ENCODE peak calls at places on chromosomes 6 and 20, in ten cellular contexts. F is BE2C, V is right lobe of liver, L is breast epithelium, S is Calu3, K is ovary, Z is HFFc6, G is GM20000, J is mucosa of descending colon, D is retinal pigment epithelial cell. I is an unnamed sample.

GRCh38 chr20:37344506-37345338 is 1.2 kb upstream of the SRC start:
- DNase-seq in F (no peak), V (no peak), L (no peak), S (peak; percentile 97), K (no peak), Z (no peak), G (no peak), J (peak; percentile 90), D (no peak), I (no peak)

GRCh38 chr6:160115421-160115820 is 6.2 kb upstream of the SLC22A1 start:
- DNase-seq in F (no peak), V (no peak), L (no peak), S (no peak), K (no peak), Z (no peak), G (no peak), J (no peak), D (no peak), I (no peak)

GRCh38 chr6:34447915-34448314 is 18.0 kb upstream of the PACSIN1 start:
- DNase-seq in F (no peak), V (no peak), L (no peak), S (no peak), K (no peak), Z (no peak), G (no peak), J (peak; percentile 36), D (no peak), I (no peak)

GRCh38 chr6:41936073-41936837 is 5.4 kb downstream of the CCND3 start:
- DNase-seq in F (peak; percentile 75), V (peak; percentile 79), L (peak; percentile 65), S (peak; percentile 80), K (no peak), Z (peak; percentile 87), G (peak; percentile 74), J (peak; percentile 82), D (peak; percentile 42), I (peak; percentile 65)

GRCh38 chr6:99841297-99841696 is 152.7 kb downstream of the MCHR2 start:
- DNase-seq in F (no peak), V (no peak), L (no peak), S (no peak), K (no peak), Z (no peak), G (no peak), J (no peak), D (no peak), I (no peak)

GRCh38 chr6:3217286-3217685 is 10.2 kb downstream of the TUBB2B start:
- DNase-seq in F (no peak), V (no peak), L (no peak), S (no peak), K (no peak), Z (no peak), G (no peak), J (no peak), D (no peak), I (no peak)

GRCh38 chr6:54291146-54291545 is 17.1 kb upstream of the TINAG start:
- DNase-seq in F (no peak), V (no peak), L (no peak), S (no peak), K (no peak), Z (peak; percentile 57), G (no peak), J (no peak), D (no peak), I (no peak)

GRCh38 chr6:39251406-39251805 is 22.1 kb upstream of the KCNK5 start:
- DNase-seq in F (no peak), V (no peak), L (no peak), S (no peak), K (no peak), Z (no peak), G (no peak), J (peak; percentile 44), D (no peak), I (no peak)

GRCh38 chr6:30720738-30721197 is 616 bp downstream of the TUBB start:
- DNase-seq in F (peak; percentile 85), V (peak; percentile 85), L (peak; percentile 71), S (peak; percentile 75), K (peak; percentile 80), Z (no peak), G (peak; percentile 63), J (peak; percentile 83), D (no peak), I (no peak)

GRCh38 chr6:30722280-30723112 is 2.3 kb downstream of the TUBB start:
- DNase-seq in F (peak; percentile 79), V (peak; percentile 82), L (peak; percentile 92), S (peak; percentile 90), K (peak; percentile 81), Z (peak; percentile 71), G (peak; percentile 64), J (peak; percentile 92), D (no peak), I (no peak)

GRCh38 chr6:30719356-30719755 is 796 bp upstream of the TUBB start:
- DNase-seq in F (no peak), V (peak; percentile 24), L (no peak), S (no peak), K (no peak), Z (no peak), G (no peak), J (no peak), D (no peak), I (no peak)

GRCh38 chr6:30719791-30720737 is at the start of gene TUBB:
- DNase-seq in F (peak; percentile 98), V (peak; percentile 98), L (peak; percentile 96), S (peak; percentile 98), K (peak; percentile 94), Z (peak; percentile 98), G (peak; percentile 89), J (peak; percentile 97), D (peak; percentile 94), I (peak; percentile 86)

DNA sequence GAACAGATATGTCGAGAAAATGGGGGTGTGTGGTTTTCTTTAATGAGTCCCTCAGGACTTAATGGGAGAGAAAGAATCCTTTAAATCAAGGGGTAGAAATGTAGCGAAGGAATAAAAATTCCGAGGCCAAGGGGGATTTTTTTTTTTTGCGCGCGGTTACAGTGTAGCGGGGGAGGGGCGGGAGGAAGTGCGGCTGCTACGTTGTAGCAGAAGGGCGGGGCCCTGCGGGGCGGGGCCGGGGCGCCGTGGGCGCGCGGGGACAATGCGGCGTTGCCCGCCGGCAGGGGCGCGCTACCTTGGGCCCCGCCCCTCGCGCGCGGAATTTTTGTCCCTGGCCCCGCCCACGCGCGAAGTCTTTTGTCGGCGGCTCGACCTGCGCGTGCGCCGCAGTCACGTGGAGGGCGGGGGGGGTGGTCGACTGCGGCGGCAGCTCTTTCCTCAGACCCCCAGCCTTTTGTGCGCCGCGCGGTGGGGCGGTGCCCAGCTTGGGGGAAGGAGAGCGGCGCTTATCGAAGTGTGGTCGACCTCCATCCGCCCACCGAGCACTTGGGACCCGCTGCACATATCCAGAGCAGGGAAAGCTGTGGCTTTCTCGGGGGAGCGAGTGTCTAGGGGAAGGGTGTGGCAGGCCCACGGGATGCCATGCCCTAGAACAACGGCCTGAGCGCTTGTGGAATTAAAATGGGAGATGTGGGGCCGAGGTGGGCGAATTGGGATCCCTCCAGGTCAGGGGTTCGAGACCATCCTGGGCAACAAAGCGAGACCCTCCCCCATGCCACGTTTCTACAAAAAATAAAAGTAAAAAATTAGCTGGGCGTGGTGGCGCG is 1.3 kb downstream of the TUBB start:
- DNase-seq in F (peak; percentile 95), V (peak; percentile 93), L (peak; percentile 92), S (peak; percentile 97), K (peak; percentile 93), Z (peak; percentile 84), G (peak; percentile 93), J (peak; percentile 93), D (no peak), I (no peak)
- TF ChIP-seq CTCF in F (peak; percentile 15), V (peak; percentile 49), L (no peak), S (peak; percentile 51), K (peak; percentile 77), Z (peak; percentile 80), G (peak; percentile 17), J (peak; percentile 42), D (no peak), I (peak; percentile 57)

GRCh38 chr6:24517659-24518538 is 23.1 kb downstream of the ALDH5A1 start:
- DNase-seq in F (no peak), V (no peak), L (no peak), S (no peak), K (no peak), Z (no peak), G (peak; percentile 54), J (no peak), D (no peak), I (no peak)

GRCh38 chr6:24524329-24524728 is 29.6 kb downstream of the ALDH5A1 start:
- DNase-seq in F (no peak), V (no peak), L (no peak), S (no peak), K (no peak), Z (no peak), G (no peak), J (no peak), D (no peak), I (no peak)

GRCh38 chr6:24522090-24522820 is 27.5 kb downstream of the ALDH5A1 start:
- DNase-seq in F (no peak), V (no peak), L (no peak), S (no peak), K (no peak), Z (no peak), G (peak; percentile 59), J (no peak), D (no peak), I (no peak)

GRCh38 chr6:24522821-24523175 is 28.0 kb downstream of the ALDH5A1 start:
- DNase-seq in F (no peak), V (no peak), L (no peak), S (no peak), K (no peak), Z (no peak), G (no peak), J (no peak), D (no peak), I (no peak)

DNA sequence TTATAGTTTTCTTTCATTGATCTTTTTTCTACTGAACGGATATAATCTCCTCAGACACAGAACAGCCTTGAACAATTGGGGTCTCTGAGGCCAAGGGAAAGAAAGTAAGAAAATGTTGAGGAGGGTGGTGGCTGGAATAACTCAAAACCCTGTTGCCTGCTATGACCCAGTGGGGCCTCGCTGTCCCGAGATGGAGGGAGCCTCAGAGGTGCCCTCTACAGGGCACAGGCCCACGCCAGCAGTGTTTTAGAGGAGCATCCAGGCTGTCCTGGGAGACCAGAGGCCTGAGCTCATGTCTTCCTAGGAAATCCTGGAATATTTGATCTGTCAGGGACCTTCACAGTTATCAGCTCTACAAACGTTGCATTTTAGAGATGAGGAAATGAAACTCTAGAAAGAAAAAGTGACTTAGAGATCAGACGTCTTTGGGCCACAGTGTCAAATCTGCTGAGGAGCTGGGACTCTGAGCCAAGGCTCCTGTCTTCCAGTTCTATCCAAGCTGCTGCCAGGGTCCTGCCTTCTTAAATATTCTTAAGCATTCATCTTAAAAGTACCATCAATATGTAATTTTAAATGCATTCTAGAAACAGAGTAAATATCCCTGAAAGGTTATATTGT is 26.3 kb downstream of the ALDH5A1 start:
- DNase-seq in F (peak; percentile 74), V (peak; percentile 79), L (no peak), S (peak; percentile 87), K (no peak), Z (peak; percentile 26), G (peak; percentile 56), J (peak; percentile 69), D (no peak), I (no peak)
- TF ChIP-seq CTCF in F (peak; percentile 91), V (peak; percentile 84), L (no peak), S (peak; percentile 94), K (no peak), Z (peak; percentile 75), G (peak; percentile 65), J (peak; percentile 40), D (peak; percentile 91), I (peak; percentile 81)

GRCh38 chr6:26197736-26198625 is 110.8 kb downstream of the HFE start:
- DNase-seq in F (peak; percentile 46), V (peak; percentile 62), L (no peak), S (no peak), K (no peak), Z (peak; percentile 18), G (no peak), J (peak; percentile 89), D (no peak), I (no peak)
- TF ChIP-seq CTCF in F (peak; percentile 6), V (no peak), L (no peak), S (no peak), K (no peak), Z (no peak), G (no peak), J (no peak), D (no peak), I (no peak)

DNA sequence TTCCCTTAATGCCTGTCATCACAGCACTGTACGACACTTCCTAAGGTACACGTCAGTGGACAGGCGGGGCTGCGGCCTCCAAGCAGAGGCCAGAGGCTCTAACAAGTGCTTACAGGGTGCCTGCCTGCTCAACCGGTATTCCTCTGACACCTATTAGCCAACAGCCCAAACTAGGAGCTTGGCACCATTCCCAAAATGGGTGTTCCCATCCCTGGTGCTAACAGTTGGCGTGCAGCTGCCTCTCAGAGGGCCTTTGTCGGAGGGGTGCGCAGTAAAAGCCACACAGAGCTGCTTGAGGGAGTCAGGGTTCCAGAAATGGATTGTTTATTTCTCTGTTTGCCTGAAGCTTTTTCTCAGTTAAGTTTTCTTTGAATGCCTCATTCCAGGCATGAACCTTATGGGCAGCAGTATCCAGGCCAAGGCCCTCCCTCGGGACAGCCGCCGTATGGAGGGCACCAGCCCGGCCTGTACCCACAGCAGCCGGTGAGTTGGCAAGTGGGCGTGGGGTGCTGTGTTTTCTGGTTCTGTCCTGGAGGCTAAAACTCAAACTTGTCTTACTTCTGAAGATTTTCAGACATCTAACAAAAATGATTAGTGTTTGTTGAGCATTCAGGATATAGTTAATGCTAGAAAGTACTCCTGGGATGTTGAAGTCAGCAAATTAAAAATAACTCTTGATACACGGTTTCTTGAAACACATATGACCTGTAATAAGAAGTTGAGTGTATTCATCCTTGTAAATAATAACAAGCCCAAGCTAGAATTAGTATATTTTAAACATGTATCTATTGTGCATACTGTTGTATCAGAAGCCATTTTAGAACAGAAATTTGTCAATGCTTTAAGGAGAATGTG is 124.7 kb downstream of the TMEM242 start:
- DNase-seq in F (peak; percentile 42), V (no peak), L (peak; percentile 91), S (peak; percentile 89), K (peak; percentile 51), Z (no peak), G (no peak), J (peak; percentile 94), D (no peak), I (no peak)
- TF ChIP-seq CTCF in F (no peak), V (no peak), L (no peak), S (no peak), K (no peak), Z (no peak), G (no peak), J (no peak), D (no peak), I (no peak)